ENCODE peak calls at places on chromosome 17, in five cellular contexts. One of them, this sample, is unnamed.

GRCh38 chr17:56672195-56672594 is 78.7 kb downstream of the NOG start:
- DNase-seq in body of pancreas: no peak
- DNase-seq in dorsolateral prefrontal cortex: no peak
- DNase-seq in heart right ventricle: no peak
- DNase-seq in CD8-positive, alpha-beta memory T cell: no peak
- DNase-seq in this sample: no peak

GRCh38 chr17:74296548-74296936 is 22.5 kb downstream of the DNAI2 start:
- DNase-seq in body of pancreas: peak
- DNase-seq in CD8-positive, alpha-beta memory T cell: no peak
- DNase-seq in dorsolateral prefrontal cortex: peak
- DNase-seq in heart right ventricle: peak
- DNase-seq in this sample: peak

GRCh38 chr17:19719365-19720209 is 3.2 kb upstream of the SLC47A2 start:
- DNase-seq in heart right ventricle: no peak
- DNase-seq in body of pancreas: no peak
- DNase-seq in CD8-positive, alpha-beta memory T cell: no peak
- DNase-seq in dorsolateral prefrontal cortex: no peak
- DNase-seq in this sample: peak

GRCh38 chr17:2937331-2938003 is 125.9 kb downstream of the OR1D5 start:
- DNase-seq in body of pancreas: no peak
- DNase-seq in CD8-positive, alpha-beta memory T cell: no peak
- DNase-seq in heart right ventricle: no peak
- DNase-seq in dorsolateral prefrontal cortex: peak
- DNase-seq in this sample: no peak

GRCh38 chr17:30236807-30237206 is 1.3 kb upstream of the SLC6A4 start:
- DNase-seq in body of pancreas: peak
- DNase-seq in heart right ventricle: peak
- DNase-seq in dorsolateral prefrontal cortex: no peak
- DNase-seq in CD8-positive, alpha-beta memory T cell: no peak
- DNase-seq in this sample: peak

GRCh38 chr17:42985225-42985624 is 4.9 kb downstream of the RUNDC1 start:
- DNase-seq in dorsolateral prefrontal cortex: no peak
- DNase-seq in body of pancreas: no peak
- DNase-seq in CD8-positive, alpha-beta memory T cell: no peak
- DNase-seq in heart right ventricle: no peak
- DNase-seq in this sample: no peak

GRCh38 chr17:30323895-30324319 is 9.9 kb downstream of the TMIGD1 start:
- DNase-seq in dorsolateral prefrontal cortex: no peak
- DNase-seq in CD8-positive, alpha-beta memory T cell: no peak
- DNase-seq in body of pancreas: peak
- DNase-seq in heart right ventricle: no peak
- DNase-seq in this sample: peak

GRCh38 chr17:74513987-74514631 is 17.2 kb downstream of the CD300LB start:
- DNase-seq in body of pancreas: no peak
- DNase-seq in CD8-positive, alpha-beta memory T cell: peak
- DNase-seq in heart right ventricle: no peak
- DNase-seq in dorsolateral prefrontal cortex: no peak
- DNase-seq in this sample: no peak

GRCh38 chr17:7650509-7651096 is at the start of gene ATP1B2:
- DNase-seq in dorsolateral prefrontal cortex: peak
- DNase-seq in CD8-positive, alpha-beta memory T cell: peak
- DNase-seq in heart right ventricle: peak
- DNase-seq in body of pancreas: peak
- DNase-seq in this sample: peak

GRCh38 chr17:35167046-35167445 is 19.4 kb downstream of the UNC45B start:
- DNase-seq in CD8-positive, alpha-beta memory T cell: no peak
- DNase-seq in body of pancreas: no peak
- DNase-seq in dorsolateral prefrontal cortex: no peak
- DNase-seq in heart right ventricle: no peak
- DNase-seq in this sample: no peak

GRCh38 chr17:28725660-28726395 is at the start of gene TLCD1:
- DNase-seq in heart right ventricle: peak
- DNase-seq in CD8-positive, alpha-beta memory T cell: peak
- DNase-seq in dorsolateral prefrontal cortex: no peak
- DNase-seq in body of pancreas: peak
- DNase-seq in this sample: peak

GRCh38 chr17:17971431-17972125 is 622 bp downstream of the TOM1L2 start:
- DNase-seq in body of pancreas: peak
- DNase-seq in dorsolateral prefrontal cortex: peak
- DNase-seq in CD8-positive, alpha-beta memory T cell: peak
- DNase-seq in heart right ventricle: peak
- DNase-seq in this sample: peak

GRCh38 chr17:74282587-74283370 is 8.7 kb downstream of the DNAI2 start:
- DNase-seq in body of pancreas: no peak
- DNase-seq in heart right ventricle: no peak
- DNase-seq in dorsolateral prefrontal cortex: no peak
- DNase-seq in CD8-positive, alpha-beta memory T cell: peak
- DNase-seq in this sample: no peak

GRCh38 chr17:64682261-64683181 is 20.4 kb upstream of the SMURF2 start:
- DNase-seq in CD8-positive, alpha-beta memory T cell: no peak
- DNase-seq in dorsolateral prefrontal cortex: no peak
- DNase-seq in heart right ventricle: no peak
- DNase-seq in body of pancreas: no peak
- DNase-seq in this sample: no peak

GRCh38 chr17:21360048-21360447 is 16.1 kb upstream of the KCNJ12 start:
- DNase-seq in CD8-positive, alpha-beta memory T cell: no peak
- DNase-seq in body of pancreas: no peak
- DNase-seq in dorsolateral prefrontal cortex: no peak
- DNase-seq in heart right ventricle: no peak
- DNase-seq in this sample: no peak

GRCh38 chr17:72476575-72476986 is 355.8 kb downstream of the SOX9 start:
- DNase-seq in dorsolateral prefrontal cortex: peak
- DNase-seq in body of pancreas: peak
- DNase-seq in heart right ventricle: no peak
- DNase-seq in CD8-positive, alpha-beta memory T cell: no peak
- DNase-seq in this sample: no peak
- H3K27ac ChIP-seq in dorsolateral prefrontal cortex: no peak
- H3K27ac ChIP-seq in body of pancreas: peak
- H3K27ac ChIP-seq in heart right ventricle: no peak
- H3K27ac ChIP-seq in CD8-positive, alpha-beta memory T cell: no peak
- H3K27ac ChIP-seq in this sample: no peak

DNA sequence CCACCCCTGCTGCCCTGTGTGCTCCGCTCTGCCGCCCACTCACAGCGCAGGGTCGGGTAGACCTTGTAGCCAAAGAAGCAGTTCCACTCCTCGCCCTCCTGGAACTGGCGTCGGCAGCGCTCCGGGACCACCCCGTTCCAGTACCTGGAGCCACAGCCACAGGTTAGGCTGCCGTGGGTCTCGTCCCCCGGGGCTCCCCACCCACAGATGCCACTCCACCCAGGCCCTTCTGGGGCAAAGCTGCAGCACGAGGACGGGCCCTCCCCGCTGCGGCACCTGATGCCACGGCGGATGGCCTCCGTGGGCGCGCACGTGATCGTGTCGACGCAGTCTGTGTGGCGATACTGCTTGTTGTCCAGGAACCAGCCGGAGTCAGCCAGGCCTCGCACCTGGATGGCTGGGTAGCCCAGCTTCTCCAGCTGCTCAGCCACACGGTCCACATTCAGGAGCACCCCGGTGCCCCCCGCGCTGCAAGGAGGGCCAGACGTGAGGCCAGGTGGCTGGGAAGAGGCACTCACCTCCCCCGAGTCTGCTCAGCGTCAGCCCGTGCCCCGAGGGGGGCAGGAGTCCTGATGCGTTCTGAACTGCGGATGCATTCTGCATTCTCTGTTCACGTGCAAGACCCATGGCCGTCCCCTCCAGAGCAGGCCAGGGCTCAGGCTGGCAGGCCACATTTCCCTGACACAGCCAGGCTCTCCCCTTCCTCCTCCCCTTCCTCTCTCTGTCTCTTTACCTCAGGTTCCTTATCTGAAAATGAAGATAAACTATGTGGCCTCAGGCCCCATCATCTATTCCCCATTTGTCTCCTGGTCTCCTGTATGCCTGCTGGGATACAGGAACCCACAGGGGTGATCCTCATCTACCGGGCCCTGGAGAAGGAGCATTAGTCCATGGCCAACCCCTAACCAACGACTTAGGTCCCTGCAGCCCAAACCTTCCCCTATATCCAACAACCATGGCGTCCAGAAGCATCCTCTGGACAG is 4.1 kb downstream of the NOTUM start:
- DNase-seq in dorsolateral prefrontal cortex: no peak
- DNase-seq in heart right ventricle: no peak
- DNase-seq in body of pancreas: no peak
- DNase-seq in CD8-positive, alpha-beta memory T cell: no peak
- DNase-seq in this sample: no peak
- H3K27ac ChIP-seq in dorsolateral prefrontal cortex: no peak
- H3K27ac ChIP-seq in heart right ventricle: no peak
- H3K27ac ChIP-seq in body of pancreas: no peak
- H3K27ac ChIP-seq in CD8-positive, alpha-beta memory T cell: no peak
- H3K27ac ChIP-seq in this sample: no peak

DNA sequence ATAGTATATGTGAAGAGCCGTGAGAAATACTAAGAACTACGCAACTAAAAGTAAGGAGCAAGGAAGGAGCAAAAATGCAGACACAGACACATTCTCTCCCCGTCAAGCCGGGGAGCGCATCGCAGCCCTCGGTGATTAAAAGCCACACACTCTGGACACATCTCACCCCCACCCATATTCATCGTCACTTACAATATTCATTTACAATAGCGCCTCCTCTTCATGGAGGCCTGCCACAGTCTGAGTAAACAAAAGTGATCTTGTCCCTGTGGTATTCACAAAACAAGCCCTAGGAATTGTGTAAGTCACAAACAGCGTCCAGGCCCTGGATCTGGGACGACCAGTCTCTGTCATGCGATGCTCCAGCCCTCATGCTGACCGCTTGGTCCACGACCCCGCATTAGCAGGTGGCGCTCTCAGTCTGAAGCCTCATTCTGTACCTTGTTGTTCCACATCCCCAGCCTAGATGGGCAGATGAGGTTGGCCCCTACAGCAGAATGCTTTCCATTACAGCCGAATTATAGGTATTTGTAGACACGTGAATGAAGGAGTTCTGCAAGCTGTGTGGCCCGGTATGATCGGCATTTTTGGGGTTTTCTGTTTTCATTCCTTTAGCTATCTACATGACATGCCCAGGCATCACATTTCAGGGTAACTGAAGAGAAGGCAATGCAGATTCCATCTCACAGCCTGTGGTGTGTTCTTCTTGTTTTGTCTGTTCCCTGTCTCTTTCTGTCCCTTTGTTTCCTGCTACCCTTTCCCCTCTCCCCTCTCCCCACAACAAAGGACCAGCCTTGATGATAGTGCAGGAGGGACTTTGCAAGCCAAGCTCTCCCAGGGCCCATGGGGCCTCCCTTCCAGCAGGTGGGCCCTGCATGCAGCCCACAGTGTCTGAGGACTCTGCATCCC is 207.1 kb downstream of the RPTOR start:
- DNase-seq in CD8-positive, alpha-beta memory T cell: no peak
- DNase-seq in body of pancreas: peak
- DNase-seq in dorsolateral prefrontal cortex: peak
- DNase-seq in heart right ventricle: no peak
- DNase-seq in this sample: peak
- H3K27ac ChIP-seq in CD8-positive, alpha-beta memory T cell: no peak
- H3K27ac ChIP-seq in body of pancreas: no peak
- H3K27ac ChIP-seq in dorsolateral prefrontal cortex: peak
- H3K27ac ChIP-seq in heart right ventricle: no peak
- H3K27ac ChIP-seq in this sample: peak

GRCh38 chr17:39951924-39952664 is 10.7 kb upstream of the GSDMA start:
- DNase-seq in heart right ventricle: peak
- DNase-seq in dorsolateral prefrontal cortex: no peak
- DNase-seq in CD8-positive, alpha-beta memory T cell: no peak
- DNase-seq in body of pancreas: no peak
- DNase-seq in this sample: peak

GRCh38 chr17:39946551-39947330 is 16.1 kb upstream of the GSDMA start:
- DNase-seq in body of pancreas: no peak
- DNase-seq in dorsolateral prefrontal cortex: no peak
- DNase-seq in heart right ventricle: no peak
- DNase-seq in CD8-positive, alpha-beta memory T cell: no peak
- DNase-seq in this sample: no peak

GRCh38 chr17:39950871-39951348 is 11.9 kb upstream of the GSDMA start:
- DNase-seq in body of pancreas: peak
- DNase-seq in heart right ventricle: peak
- DNase-seq in CD8-positive, alpha-beta memory T cell: no peak
- DNase-seq in dorsolateral prefrontal cortex: no peak
- DNase-seq in this sample: no peak

GRCh38 chr17:39952665-39953470 is 9.9 kb upstream of the GSDMA start:
- DNase-seq in body of pancreas: peak
- DNase-seq in CD8-positive, alpha-beta memory T cell: peak
- DNase-seq in dorsolateral prefrontal cortex: peak
- DNase-seq in heart right ventricle: peak
- DNase-seq in this sample: peak

GRCh38 chr17:39949028-39949427 is 13.8 kb upstream of the GSDMA start:
- DNase-seq in body of pancreas: no peak
- DNase-seq in CD8-positive, alpha-beta memory T cell: no peak
- DNase-seq in dorsolateral prefrontal cortex: no peak
- DNase-seq in heart right ventricle: no peak
- DNase-seq in this sample: no peak
- H3K27ac ChIP-seq in body of pancreas: no peak
- H3K27ac ChIP-seq in CD8-positive, alpha-beta memory T cell: no peak
- H3K27ac ChIP-seq in dorsolateral prefrontal cortex: no peak
- H3K27ac ChIP-seq in heart right ventricle: no peak
- H3K27ac ChIP-seq in this sample: no peak

GRCh38 chr17:38741443-38741842 is 6.7 kb downstream of the PCGF2 start:
- DNase-seq in body of pancreas: no peak
- DNase-seq in heart right ventricle: no peak
- DNase-seq in CD8-positive, alpha-beta memory T cell: no peak
- DNase-seq in dorsolateral prefrontal cortex: no peak
- DNase-seq in this sample: peak

GRCh38 chr17:38741853-38742421 is 6.2 kb downstream of the PCGF2 start:
- DNase-seq in body of pancreas: peak
- DNase-seq in dorsolateral prefrontal cortex: no peak
- DNase-seq in CD8-positive, alpha-beta memory T cell: no peak
- DNase-seq in heart right ventricle: no peak
- DNase-seq in this sample: peak

GRCh38 chr17:38740806-38741205 is 7.3 kb downstream of the PCGF2 start:
- DNase-seq in dorsolateral prefrontal cortex: no peak
- DNase-seq in CD8-positive, alpha-beta memory T cell: no peak
- DNase-seq in body of pancreas: no peak
- DNase-seq in heart right ventricle: no peak
- DNase-seq in this sample: no peak

GRCh38 chr17:38743556-38744171 is 4.5 kb downstream of the PCGF2 start:
- DNase-seq in body of pancreas: peak
- DNase-seq in CD8-positive, alpha-beta memory T cell: no peak
- DNase-seq in dorsolateral prefrontal cortex: no peak
- DNase-seq in heart right ventricle: no peak
- DNase-seq in this sample: peak

GRCh38 chr17:38742431-38743308 is 5.5 kb downstream of the PCGF2 start:
- DNase-seq in CD8-positive, alpha-beta memory T cell: no peak
- DNase-seq in dorsolateral prefrontal cortex: no peak
- DNase-seq in heart right ventricle: no peak
- DNase-seq in body of pancreas: peak
- DNase-seq in this sample: no peak
- H3K27ac ChIP-seq in CD8-positive, alpha-beta memory T cell: no peak
- H3K27ac ChIP-seq in dorsolateral prefrontal cortex: no peak
- H3K27ac ChIP-seq in heart right ventricle: peak
- H3K27ac ChIP-seq in body of pancreas: peak
- H3K27ac ChIP-seq in this sample: peak

This sample was measured in psoas muscle.